ENCODE peak calls at places on chromosome 19, in nine cellular contexts. M, F, I, Y, N, H, S, J and O are unnamed samples.

GRCh38 chr19:12052571-12053169 is at the start of gene ZNF878:
- DNase-seq in M (peak; percentile 98), F (peak; percentile 90), I (peak; percentile 85), Y (peak; percentile 76), N (peak; percentile 96), H (peak; percentile 98), S (peak; percentile 79), J (peak; percentile 91), O (peak; percentile 95)

GRCh38 chr19:37309834-37310575 is 60.9 kb upstream of the ZNF527 start:
- DNase-seq in M (peak; percentile 59), F (no peak), I (no peak), Y (no peak), N (no peak), H (no peak), S (no peak), J (no peak), O (peak; percentile 54)

GRCh38 chr19:6429419-6430221 is 3.9 kb downstream of the SLC25A41 start:
- DNase-seq in M (no peak), F (no peak), I (no peak), Y (no peak), N (no peak), H (no peak), S (no peak), J (no peak), O (peak; percentile 67)

GRCh38 chr19:18756896-18757295 is 34.2 kb downstream of the COMP start:
- DNase-seq in M (no peak), F (no peak), I (no peak), Y (peak; percentile 90), N (peak; percentile 71), H (no peak), S (no peak), J (no peak), O (no peak)

GRCh38 chr19:6450166-6450565 is 9.4 kb downstream of the SLC25A23 start:
- DNase-seq in M (no peak), F (no peak), I (no peak), Y (no peak), N (no peak), H (no peak), S (no peak), J (no peak), O (no peak)

GRCh38 chr19:485583-486236 is 10.6 kb upstream of the MADCAM1 start:
- DNase-seq in M (peak; percentile 74), F (peak; percentile 73), I (no peak), Y (peak; percentile 75), N (no peak), H (no peak), S (peak; percentile 9), J (peak; percentile 76), O (no peak)

GRCh38 chr19:685457-685931 is 9.3 kb downstream of the FSTL3 start:
- DNase-seq in M (peak; percentile 45), F (no peak), I (no peak), Y (no peak), N (peak; percentile 69), H (no peak), S (no peak), J (no peak), O (no peak)

GRCh38 chr19:15265849-15266248 is 33.6 kb upstream of the EPHX3 start:
- DNase-seq in M (no peak), F (peak; percentile 94), I (peak; percentile 98), Y (peak; percentile 48), N (peak; percentile 97), H (peak; percentile 66), S (peak; percentile 92), J (no peak), O (no peak)

GRCh38 chr19:48844472-48844871 is 8.2 kb upstream of the HSD17B14 start:
- DNase-seq in M (peak; percentile 65), F (peak; percentile 64), I (peak; percentile 68), Y (peak; percentile 40), N (no peak), H (no peak), S (peak; percentile 42), J (peak; percentile 83), O (peak; percentile 82)

GRCh38 chr19:49786432-49786831 is 19.6 kb downstream of the AP2A1 start:
- DNase-seq in M (no peak), F (peak; percentile 90), I (peak; percentile 53), Y (peak; percentile 28), N (peak; percentile 57), H (no peak), S (peak; percentile 20), J (peak; percentile 41), O (no peak)

GRCh38 chr19:34957830-34958751 is 5.9 kb downstream of the ZNF792 start:
- DNase-seq in M (no peak), F (no peak), I (no peak), Y (no peak), N (no peak), H (no peak), S (no peak), J (no peak), O (no peak)

GRCh38 chr19:46162731-46163130 is 14.7 kb downstream of the IGFL2 start:
- DNase-seq in M (no peak), F (no peak), I (no peak), Y (no peak), N (no peak), H (no peak), S (peak; percentile 36), J (no peak), O (no peak)

GRCh38 chr19:275958-276646 is 15.1 kb downstream of the PLPP2 start:
- DNase-seq in M (no peak), F (no peak), I (no peak), Y (no peak), N (no peak), H (no peak), S (no peak), J (no peak), O (no peak)

GRCh38 chr19:3142292-3142670 is 6.4 kb downstream of the GNA15 start:
- DNase-seq in M (no peak), F (peak; percentile 98), I (peak; percentile 87), Y (peak; percentile 87), N (no peak), H (no peak), S (peak; percentile 67), J (peak; percentile 88), O (no peak)

GRCh38 chr19:38831142-38831605 is 420 bp downstream of the ECH1 start:
- DNase-seq in M (peak; percentile 74), F (peak; percentile 96), I (peak; percentile 95), Y (peak; percentile 86), N (peak; percentile 90), H (peak; percentile 88), S (peak; percentile 96), J (peak; percentile 99), O (peak; percentile 69)

GRCh38 chr19:48271531-48272151 is 1.8 kb downstream of the ZNF114 start:
- DNase-seq in M (peak; percentile 91), F (peak; percentile 60), I (peak; percentile 35), Y (peak; percentile 47), N (peak; percentile 79), H (peak; percentile 32), S (peak; percentile 39), J (peak; percentile 66), O (no peak)

GRCh38 chr19:44332145-44332544 is 24.3 kb downstream of the ZNF112 start:
- DNase-seq in M (no peak), F (no peak), I (no peak), Y (no peak), N (no peak), H (no peak), S (no peak), J (no peak), O (no peak)
- H3K9ac ChIP-seq in M (no peak overlapping the region), F (no peak overlapping the region), I (no peak overlapping the region), Y (no peak overlapping the region), N (no peak overlapping the region), H (no peak overlapping the region), S (no peak overlapping the region), J (no peak overlapping the region), O (no peak overlapping the region)

GRCh38 chr19:44795398-44795987 is 13.4 kb upstream of the BCAM start:
- DNase-seq in M (no peak), F (no peak), I (no peak), Y (no peak), N (no peak), H (no peak), S (no peak), J (no peak), O (no peak)
- H3K27ac ChIP-seq in M (no peak overlapping the region), F (no peak overlapping the region), I (no peak overlapping the region), Y (no peak overlapping the region), N (no peak overlapping the region), H (no peak overlapping the region), S (no peak overlapping the region), J (no peak overlapping the region), O (no peak overlapping the region)

DNA sequence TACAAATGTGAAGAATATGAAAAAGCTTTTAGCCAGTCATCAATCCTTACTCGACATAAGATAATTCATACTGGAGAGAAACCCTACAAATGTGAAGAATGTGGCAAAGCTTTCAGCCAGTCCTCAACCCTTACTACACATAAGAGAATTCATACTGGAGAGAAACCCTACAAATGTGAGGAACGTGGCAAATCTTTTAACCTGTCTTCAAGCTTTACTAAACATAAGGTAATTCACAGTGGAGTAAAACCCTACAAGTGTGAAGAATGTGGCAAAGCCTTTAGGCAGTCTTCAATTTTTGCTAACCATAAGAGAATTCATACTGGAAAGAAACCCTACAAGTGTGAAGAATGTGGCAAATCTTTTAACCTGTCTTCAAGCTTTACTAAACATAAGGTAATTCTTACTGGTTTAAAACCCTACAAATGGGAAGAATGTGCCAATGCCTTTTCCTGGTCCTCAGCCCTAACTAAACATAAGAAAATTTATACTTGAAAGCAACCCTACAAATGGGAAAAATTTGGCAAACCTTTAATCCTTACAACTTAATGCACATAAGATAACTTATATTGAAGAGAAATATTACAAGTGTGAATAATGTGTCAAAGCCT is 74.1 kb upstream of the ZNF681 start:
- DNase-seq in M (no peak), F (no peak), I (no peak), Y (no peak), N (no peak), H (no peak), S (no peak), J (no peak), O (no peak)
- H3K9me3 ChIP-seq in M (peaks cover 94% of the 10 kb centered on the region), F (peaks cover 9% of the 10 kb centered on the region), I (peaks cover 9% of the 10 kb centered on the region), Y (peaks cover 8% of the 10 kb centered on the region), N (peaks cover 27% of the 10 kb centered on the region), H (peaks cover 6% of the 10 kb centered on the region), S (peaks cover 10% of the 10 kb centered on the region), J (peaks cover 70% of the 10 kb centered on the region), O (peaks cover 37% of the 10 kb centered on the region)

GRCh38 chr19:41083516-41083915 is 4.7 kb upstream of the CYP2A13 start:
- DNase-seq in M (no peak), F (no peak), I (no peak), Y (peak; percentile 27), N (no peak), H (no peak), S (no peak), J (no peak), O (no peak)

GRCh38 chr19:41085748-41086415 is 2.4 kb upstream of the CYP2A13 start:
- DNase-seq in M (no peak), F (no peak), I (no peak), Y (no peak), N (no peak), H (no peak), S (no peak), J (no peak), O (no peak)

GRCh38 chr19:41089955-41090354 is 1.7 kb downstream of the CYP2A13 start:
- DNase-seq in M (peak; percentile 70), F (no peak), I (no peak), Y (no peak), N (no peak), H (no peak), S (no peak), J (no peak), O (no peak)

DNA sequence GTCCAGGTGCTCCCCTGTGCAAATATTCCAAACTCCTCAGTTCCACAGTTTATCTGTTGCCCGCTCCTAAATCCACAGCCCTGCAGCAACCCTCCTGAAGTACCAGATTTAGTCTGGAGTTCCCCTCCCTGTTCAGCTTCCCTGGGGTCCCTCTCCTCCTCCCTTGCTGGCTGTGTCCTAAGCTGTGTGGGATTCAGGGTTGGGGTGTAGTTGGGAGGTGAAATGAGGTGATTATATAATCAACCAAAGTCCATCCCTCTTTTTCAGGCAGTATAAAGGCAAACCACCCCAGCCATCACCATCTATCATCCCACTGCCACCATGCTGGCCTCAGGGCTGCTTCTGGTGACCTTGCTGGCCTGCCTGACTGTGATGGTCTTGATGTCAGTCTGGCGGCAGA is at the start of gene CYP2A13:
- DNase-seq in M (no peak), F (no peak), I (no peak), Y (no peak), N (no peak), H (no peak), S (no peak), J (no peak), O (no peak)
- H3K9ac ChIP-seq in M (no peak within 1 kb of the TSS), F (no peak within 1 kb of the TSS), I (no peak within 1 kb of the TSS), Y (no peak within 1 kb of the TSS), N (no peak within 1 kb of the TSS), H (no peak within 1 kb of the TSS), S (no peak within 1 kb of the TSS), J (no peak within 1 kb of the TSS), O (no peak within 1 kb of the TSS)